ENCODE peak calls at places on chromosomes 13 and 19, in six cellular contexts. M, J, Y, E, R and F are unnamed samples.

GRCh38 chr13:113151745-113152707 is 6.4 kb upstream of the PROZ start:
- DNase-seq in E (no peak), J (no peak), R (no peak), M (peak; percentile 68), Y (no peak), F (no peak)

GRCh38 chr19:57280913-57281425 is 684 bp downstream of the ZNF460 start:
- DNase-seq in E (no peak), Y (peak; percentile 43), M (no peak), R (no peak), J (no peak), F (no peak)

GRCh38 chr13:41603917-41604316 is 146.6 kb downstream of the RGCC start:
- DNase-seq in J (no peak), E (no peak), Y (no peak), M (peak; percentile 64), R (peak; percentile 73), F (no peak)

GRCh38 chr19:34320277-34320676 is 44.7 kb upstream of the GPI start:
- DNase-seq in J (no peak), R (no peak), E (no peak), Y (no peak), M (no peak), F (no peak)

GRCh38 chr19:3034845-3035541 is 5.9 kb upstream of the TLE2 start:
- DNase-seq in J (peak; percentile 53), R (no peak), Y (peak; percentile 44), M (peak; percentile 45), E (no peak), F (no peak)

GRCh38 chr19:35773020-35773809 is 2.1 kb upstream of the ARHGAP33 start:
- DNase-seq in M (no peak), E (no peak), R (no peak), Y (no peak), J (no peak), F (no peak)

GRCh38 chr19:18349524-18350128 is 9.2 kb downstream of the PGPEP1 start:
- DNase-seq in Y (no peak), R (no peak), M (peak; percentile 53), E (peak; percentile 80), J (peak; percentile 79), F (no peak)

GRCh38 chr13:98370806-98371553 is 193.9 kb upstream of the RNF113B start:
- DNase-seq in E (no peak), J (no peak), R (no peak), M (peak; percentile 79), Y (no peak), F (no peak)

GRCh38 chr19:15779756-15780476 is 7.5 kb upstream of the OR10H5 start:
- DNase-seq in R (no peak), M (no peak), Y (no peak), E (no peak), J (no peak), F (peak; percentile 19)

GRCh38 chr13:50326746-50327145 is 311.5 kb downstream of the KCNRG start:
- DNase-seq in R (no peak), J (no peak), M (peak; percentile 21), E (no peak), Y (no peak), F (no peak)

GRCh38 chr13:46796515-46797467 is at the start of gene ESD:
- DNase-seq in J (peak; percentile 95), Y (peak; percentile 89), M (peak; percentile 95), E (peak; percentile 97), R (no peak), F (peak; percentile 99)

GRCh38 chr19:37361994-37362393 is 8.9 kb upstream of the ZNF527 start:
- DNase-seq in E (no peak), M (peak; percentile 51), R (no peak), J (no peak), Y (no peak), F (no peak)

GRCh38 chr19:58368561-58369360 is 6.2 kb upstream of the ZNF497 start:
- DNase-seq in R (no peak), E (no peak), M (no peak), Y (no peak), J (peak; percentile 42), F (no peak)

GRCh38 chr19:15775249-15775648 is 12.2 kb upstream of the OR10H5 start:
- DNase-seq in E (no peak), J (no peak), R (no peak), Y (no peak), M (no peak), F (no peak)

GRCh38 chr13:112868308-112868707 is 100.7 kb upstream of the MCF2L start:
- DNase-seq in R (no peak), J (no peak), E (no peak), Y (no peak), M (no peak), F (no peak)

GRCh38 chr13:29861694-29862110 is 11.3 kb upstream of the UBL3 start:
- DNase-seq in Y (no peak), J (no peak), E (no peak), R (peak; percentile 32), M (peak; percentile 82), F (no peak)

GRCh38 chr13:83162493-83162892 is 719.8 kb downstream of the SLITRK1 start:
- DNase-seq in J (peak; percentile 33), E (no peak), R (no peak), M (no peak), Y (no peak), F (no peak)

DNA sequence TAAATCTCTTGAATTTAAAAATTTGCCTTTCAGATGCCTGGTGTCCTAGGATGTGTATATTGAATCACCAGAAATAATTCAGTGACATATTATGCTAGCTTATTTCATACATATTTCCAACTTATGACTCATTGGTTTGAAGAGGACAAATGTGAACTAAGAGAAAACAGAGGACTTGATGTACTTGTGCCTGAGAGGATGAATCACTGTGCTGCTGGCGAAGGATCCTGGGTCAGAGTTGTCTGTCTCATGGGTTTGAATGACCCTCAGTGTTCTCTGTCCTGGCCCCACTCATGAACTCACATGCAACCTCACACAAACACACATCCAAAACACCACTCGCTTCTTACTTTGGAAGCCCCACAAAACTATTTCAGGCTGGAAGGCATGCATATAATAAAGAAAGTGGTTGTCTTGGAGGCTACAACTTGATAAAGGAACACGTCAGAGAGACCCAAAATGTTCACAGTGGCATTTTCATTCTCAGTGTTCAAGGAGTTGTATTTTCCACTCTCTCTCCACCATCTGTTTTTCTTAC is 129.0 kb upstream of the SPRY2 start:
- DNase-seq in M (peak; percentile 92), R (peak; percentile 5), E (no peak), J (no peak), Y (no peak), F (peak; percentile 92)
- H3K4me3 ChIP-seq in M (no peak overlapping the region), R (no peak overlapping the region), E (no peak overlapping the region), J (no peak overlapping the region), Y (no peak overlapping the region), F (no peak overlapping the region)

DNA sequence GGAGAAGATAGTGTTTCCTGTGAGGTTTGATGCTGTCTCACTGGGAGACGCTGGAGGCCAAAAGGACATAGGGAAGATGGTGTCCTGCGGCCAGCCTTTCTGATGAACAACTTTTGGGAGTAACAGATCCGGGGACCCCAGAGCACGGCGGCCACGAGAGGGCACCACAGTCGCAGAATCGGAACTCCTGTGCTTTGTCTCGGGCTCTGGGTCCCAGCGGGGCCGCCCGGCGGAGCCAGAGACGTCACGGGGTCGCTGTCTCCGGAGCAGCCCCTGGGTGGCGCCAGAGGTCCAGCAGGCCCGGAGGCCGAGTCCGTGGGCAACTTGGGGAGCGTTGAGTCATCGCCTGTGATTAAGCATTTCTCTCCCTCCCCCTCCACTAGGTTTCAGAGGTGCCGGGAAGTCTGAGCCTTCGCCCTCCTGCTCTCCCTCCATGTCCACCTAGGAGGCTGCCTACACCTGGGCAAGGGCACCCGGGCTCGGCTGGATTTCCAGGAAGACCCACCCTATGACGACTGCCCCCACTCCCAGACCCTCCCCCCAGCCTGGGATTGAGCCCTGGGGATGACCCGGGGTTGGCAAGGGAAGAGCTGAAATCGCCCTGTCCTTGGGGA is 3.2 kb downstream of the NANOS3 start:
- DNase-seq in J (peak; percentile 96), M (peak; percentile 94), Y (peak; percentile 90), E (peak; percentile 99), R (peak; percentile 83), F (peak; percentile 100)
- H3K4me3 ChIP-seq in J (peak overlapping the region; percentile 50), M (peak overlapping the region; percentile 3), Y (peak overlapping the region; percentile 49), E (no peak overlapping the region), R (peak overlapping the region; percentile 51), F (no peak overlapping the region)

DNA sequence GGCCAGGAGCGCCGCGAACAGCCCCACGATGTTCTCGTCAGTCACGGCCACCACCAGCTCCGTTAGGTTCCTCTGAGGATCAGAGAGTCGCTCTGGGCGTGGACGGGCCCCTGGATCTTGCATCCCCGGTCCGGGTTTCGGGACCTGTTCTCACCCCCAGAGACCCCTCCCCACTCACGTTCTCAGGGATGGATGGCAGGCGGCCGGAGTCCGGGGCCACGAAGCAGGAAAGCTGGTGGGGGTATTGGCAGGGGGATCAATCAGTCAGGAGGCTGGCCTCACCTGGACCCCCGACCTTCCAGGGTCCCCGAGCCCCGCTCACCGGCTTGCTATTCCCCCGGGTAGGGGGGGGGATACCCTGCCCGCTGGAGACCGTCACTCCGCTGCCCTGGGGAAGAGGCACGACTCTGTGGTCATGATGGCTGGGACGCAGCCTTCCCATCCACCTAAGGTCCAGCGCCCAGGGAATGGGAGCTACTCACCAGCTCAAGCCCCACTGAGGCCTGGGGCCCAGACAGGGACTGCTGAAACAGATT is 4.6 kb downstream of the DENND1C start:
- DNase-seq in M (no peak), E (no peak), Y (no peak), J (no peak), R (no peak), F (no peak)
- H3K4me3 ChIP-seq in M (peak overlapping the region; percentile 7), E (peak overlapping the region; percentile 21), Y (no peak overlapping the region), J (peak overlapping the region; percentile 56), R (peak overlapping the region; percentile 40), F (no peak overlapping the region)

GRCh38 chr13:99630269-99630898 is 129.1 kb downstream of the TM9SF2 start:
- DNase-seq in Y (no peak), M (no peak), J (no peak), E (no peak), R (no peak), F (no peak)

GRCh38 chr13:99628442-99628841 is 127.2 kb downstream of the TM9SF2 start:
- DNase-seq in R (no peak), Y (no peak), J (no peak), E (no peak), M (no peak), F (no peak)

GRCh38 chr13:99624936-99625540 is 123.8 kb downstream of the TM9SF2 start:
- DNase-seq in E (no peak), Y (no peak), M (no peak), R (no peak), J (peak; percentile 47), F (no peak)

GRCh38 chr13:99629641-99630040 is 128.4 kb downstream of the TM9SF2 start:
- DNase-seq in R (no peak), Y (no peak), E (no peak), J (no peak), M (no peak), F (no peak)

DNA sequence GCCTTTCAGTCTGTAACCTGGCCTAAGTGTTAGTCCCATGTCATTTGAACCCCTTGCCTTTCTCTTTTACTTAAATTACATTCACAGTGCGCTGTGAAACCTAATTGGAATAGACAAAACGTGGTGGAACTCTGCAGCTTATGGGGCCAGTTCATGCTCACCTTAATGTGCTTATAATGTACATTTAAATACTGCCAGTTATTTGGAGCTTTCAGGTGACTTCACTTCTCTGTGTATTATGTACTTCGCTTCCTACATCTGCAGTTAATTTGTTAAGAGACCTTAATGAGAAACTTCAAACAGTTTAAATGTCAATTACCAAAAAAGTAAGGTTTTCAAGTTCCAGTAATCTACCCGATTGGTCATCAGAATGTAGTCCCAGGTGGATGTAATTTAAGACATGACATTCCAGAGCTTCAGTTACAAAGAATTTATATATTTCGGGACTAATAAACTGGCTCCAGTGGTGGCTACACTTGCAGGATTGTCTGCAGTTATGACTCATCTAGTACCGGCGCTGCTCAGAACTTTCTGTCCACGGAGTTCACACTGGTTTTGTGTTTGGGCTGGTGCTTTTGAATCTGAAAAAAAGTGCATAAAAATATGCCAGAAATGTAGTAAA is 125.3 kb downstream of the TM9SF2 start:
- DNase-seq in Y (no peak), M (peak; percentile 54), E (no peak), J (no peak), R (no peak), F (no peak)
- H3K4me3 ChIP-seq in Y (no peak overlapping the region), M (no peak overlapping the region), E (no peak overlapping the region), J (no peak overlapping the region), R (no peak overlapping the region), F (no peak overlapping the region)